ENCODE peak calls at places on chromosomes 16 and 17, in seven cellular contexts. I is A549, A is epithelial cell of esophagus, Z is lower lobe of right lung, D is kidney, V is HL-60, T is brain microvascular endothelial cell. F is an unnamed sample.

GRCh38 chr16:66484453-66485213 is 57.5 kb downstream of the BEAN1 start:
- DNase-seq in I (peak), A (no peak), Z (no peak), D (no peak), V (no peak), T (no peak), F (no peak)

GRCh38 chr16:25014500-25015147 is 545 bp downstream of the ARHGAP17 start:
- DNase-seq in I (peak), A (peak), Z (peak), D (peak), V (no peak), T (no peak), F (no peak)

GRCh38 chr17:48194097-48194550 is 86.6 kb downstream of the SNX11 start:
- DNase-seq in I (peak), A (no peak), Z (no peak), D (no peak), V (no peak), T (peak), F (no peak)

GRCh38 chr16:70788668-70789161 is 12.2 kb downstream of the VAC14 start:
- DNase-seq in I (no peak), A (no peak), Z (no peak), D (no peak), V (no peak), T (no peak), F (no peak)

GRCh38 chr16:84084570-84085270 is 32.0 kb downstream of the MBTPS1 start:
- DNase-seq in I (peak), A (peak), Z (peak), D (no peak), V (peak), T (peak), F (peak)

GRCh38 chr17:65015855-65016254 is 40.7 kb downstream of the GNA13 start:
- DNase-seq in I (no peak), A (no peak), Z (no peak), D (no peak), V (no peak), T (no peak), F (no peak)

GRCh38 chr16:84243732-84244131 is 3.9 kb upstream of the KCNG4 start:
- DNase-seq in I (no peak), A (no peak), Z (no peak), D (no peak), V (no peak), T (no peak), F (no peak)

GRCh38 chr16:67392301-67393059 is 818 bp downstream of the TPPP3 start:
- DNase-seq in I (no peak), A (no peak), Z (no peak), D (peak), V (no peak), T (no peak), F (no peak)

GRCh38 chr16:53434436-53435065 is at the start of gene RBL2:
- DNase-seq in I (peak), A (peak), Z (peak), D (peak), V (peak), T (peak), F (peak)

GRCh38 chr16:75789237-75789636 is 62.9 kb upstream of the CPHXL start:
- DNase-seq in I (peak), A (peak), Z (no peak), D (no peak), V (no peak), T (peak), F (peak)

GRCh38 chr16:68786685-68787418 is 49.8 kb downstream of the CDH1 start:
- DNase-seq in I (peak), A (peak), Z (no peak), D (no peak), V (no peak), T (peak), F (no peak)

GRCh38 chr16:88993006-88993787 is 16.2 kb upstream of the CBFA2T3 start:
- DNase-seq in I (no peak), A (no peak), Z (no peak), D (no peak), V (peak), T (no peak), F (no peak)

GRCh38 chr16:229731-230281 is 557 bp upstream of the LUC7L start:
- DNase-seq in I (no peak), A (no peak), Z (no peak), D (no peak), V (no peak), T (no peak), F (no peak)

GRCh38 chr16:27233731-27234130 is 30.4 kb downstream of the KDM8 start:
- DNase-seq in I (no peak), A (no peak), Z (peak), D (no peak), V (no peak), T (no peak), F (no peak)

GRCh38 chr16:84499638-84500037 is 4.8 kb downstream of the MEAK7 start:
- DNase-seq in I (no peak), A (no peak), Z (no peak), D (no peak), V (no peak), T (no peak), F (no peak)

GRCh38 chr17:60102632-60103047 is 23.9 kb upstream of the HEATR6 start:
- DNase-seq in I (peak), A (peak), Z (peak), D (no peak), V (no peak), T (peak), F (no peak)

GRCh38 chr17:40023590-40024292 is 8.5 kb downstream of the CSF3 start:
- DNase-seq in I (no peak), A (no peak), Z (peak), D (peak), V (no peak), T (no peak), F (no peak)

GRCh38 chr17:47209499-47209898 is 351 bp downstream of the MYL4 start:
- DNase-seq in I (no peak), A (no peak), Z (no peak), D (no peak), V (no peak), T (no peak), F (no peak)

GRCh38 chr17:80113033-80113484 is 11.7 kb downstream of the GAA start:
- DNase-seq in I (no peak), A (no peak), Z (no peak), D (no peak), V (no peak), T (no peak), F (no peak)

GRCh38 chr17:17737938-17738894 is 57.0 kb downstream of the RAI1 start:
- DNase-seq in I (peak), A (peak), Z (peak), D (peak), V (no peak), T (no peak), F (no peak)

GRCh38 chr16:4572715-4573114 is 16.6 kb downstream of the C16orf96 start:
- DNase-seq in I (no peak), A (no peak), Z (no peak), D (no peak), V (no peak), T (no peak), F (no peak)

GRCh38 chr17:15413101-15413750 is 54.2 kb downstream of the CDRT4 start:
- DNase-seq in I (no peak), A (no peak), Z (no peak), D (no peak), V (no peak), T (no peak), F (no peak)

DNA sequence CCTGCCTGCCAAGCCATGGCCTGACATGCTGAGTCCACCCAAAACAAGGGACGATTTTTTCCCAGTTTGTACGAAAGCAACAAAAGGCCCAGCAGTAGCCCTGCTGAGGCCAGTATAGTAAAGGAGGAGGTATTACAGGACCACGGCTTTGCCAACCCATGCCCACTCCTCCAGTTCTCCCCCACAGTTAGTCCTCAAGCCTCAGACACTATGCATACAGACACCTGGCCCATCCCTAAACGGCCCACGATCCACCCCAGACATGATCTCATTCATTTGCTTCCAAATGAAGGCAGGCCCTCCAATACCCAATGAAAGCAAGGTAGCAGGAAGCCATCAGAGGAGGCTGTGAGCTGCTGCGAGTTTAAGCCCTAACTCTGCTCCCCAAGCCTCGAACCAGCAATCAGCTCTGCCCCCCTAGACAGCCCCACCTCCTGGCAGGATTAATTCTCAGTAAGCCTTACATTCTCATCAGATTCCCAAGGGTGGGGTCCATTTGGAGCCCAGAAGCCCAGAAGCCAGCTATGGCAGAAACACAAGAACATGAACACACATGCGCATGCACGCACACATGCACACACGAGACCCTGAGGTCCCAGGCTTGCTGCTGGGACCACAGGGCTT is 4.9 kb downstream of the HDAC5 start:
- DNase-seq in I (no peak), A (no peak), Z (no peak), D (peak), V (no peak), T (no peak), F (no peak)
- TF ChIP-seq CTCF in I (no peak), A (no peak), Z (no peak), D (no peak), V (no peak), T (no peak), F (no peak)

GRCh38 chr17:44610871-44611270 is 45.4 kb upstream of the MEIOC start:
- DNase-seq in I (no peak), A (peak), Z (no peak), D (peak), V (peak), T (no peak), F (no peak)
- H3K4me3 ChIP-seq in I (no peak), A (no peak), Z (no peak), D (no peak), V (no peak), T (no peak), F (no peak)

GRCh38 chr17:7183433-7184090 is 4.4 kb upstream of the ASGR1 start:
- DNase-seq in I (no peak), A (no peak), Z (no peak), D (no peak), V (no peak), T (no peak), F (no peak)

GRCh38 chr17:7190276-7190917 is 11.2 kb upstream of the ASGR1 start:
- DNase-seq in I (no peak), A (no peak), Z (peak), D (no peak), V (no peak), T (no peak), F (no peak)

GRCh38 chr17:7184091-7184488 is 4.9 kb upstream of the ASGR1 start:
- DNase-seq in I (peak), A (no peak), Z (peak), D (peak), V (no peak), T (no peak), F (no peak)

GRCh38 chr17:7184647-7185046 is 5.5 kb upstream of the ASGR1 start:
- DNase-seq in I (no peak), A (no peak), Z (peak), D (peak), V (no peak), T (no peak), F (no peak)

GRCh38 chr17:7186241-7186640 is 7.1 kb upstream of the ASGR1 start:
- DNase-seq in I (peak), A (no peak), Z (peak), D (no peak), V (no peak), T (no peak), F (no peak)
- TF ChIP-seq CTCF in I (no peak), A (peak), Z (no peak), D (no peak), V (no peak), T (peak), F (peak)

DNA sequence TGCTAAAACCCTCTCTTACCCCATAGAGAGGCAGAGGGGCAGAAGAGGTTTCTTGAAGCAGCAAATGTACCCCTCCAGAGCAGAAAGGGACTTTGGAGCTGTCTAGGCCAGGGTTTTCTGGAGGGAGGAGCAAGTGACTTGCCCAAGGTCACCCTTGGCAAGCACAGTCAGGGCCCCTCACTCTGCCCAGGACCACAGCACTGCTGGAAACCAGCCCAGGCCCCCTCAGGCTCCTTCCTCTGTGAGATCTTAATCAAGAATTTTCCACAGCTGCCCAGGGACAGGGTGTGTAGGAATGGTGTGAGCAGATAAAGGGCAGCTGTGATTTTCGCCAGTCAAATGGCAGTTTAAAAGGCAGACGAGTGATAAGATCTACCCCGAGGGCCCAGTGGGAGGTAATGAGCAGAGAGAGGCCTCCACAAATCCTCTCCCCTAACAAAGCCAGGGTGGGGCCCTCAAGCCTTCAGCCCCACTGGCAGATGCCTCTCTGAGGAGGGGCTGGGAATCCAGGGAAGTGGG is 3.9 kb upstream of the SLC12A3 start:
- DNase-seq in I (peak), A (no peak), Z (no peak), D (no peak), V (no peak), T (no peak), F (no peak)
- H3K4me3 ChIP-seq in I (no peak), A (no peak), Z (no peak), D (no peak), V (no peak), T (no peak), F (no peak)

GRCh38 chr17:68634345-68634876 is 33.2 kb upstream of the FAM20A start:
- DNase-seq in I (peak), A (no peak), Z (no peak), D (no peak), V (no peak), T (no peak), F (no peak)
- TF ChIP-seq CTCF in I (no peak), A (no peak), Z (no peak), D (no peak), V (no peak), T (no peak), F (no peak)

F was measured in GM12864.